ENCODE peak calls at places on chromosomes 3 and 15, in six cellular contexts. S is naive thymus-derived CD4-positive, alpha-beta T cell; R is stomach; C is A549; J is left lung; L is ascending aorta. N is an unnamed sample.

GRCh38 chr3:65971281-65972252 is 67.2 kb downstream of the MAGI1 start:
- DNase-seq in S (no peak), R (no peak), C (no peak), J (no peak), L (no peak), N (no peak)

GRCh38 chr3:121482651-121483050 is 63.1 kb downstream of the POLQ start:
- DNase-seq in S (no peak), R (no peak), C (peak), J (no peak), L (no peak), N (peak)

GRCh38 chr3:45597166-45597565 is 2.6 kb downstream of the LIMD1 start:
- DNase-seq in S (no peak), R (peak), C (no peak), J (no peak), L (no peak), N (no peak)

GRCh38 chr3:45929042-45929679 is 14.1 kb upstream of the CXCR6 start:
- DNase-seq in S (peak), R (peak), C (peak), J (no peak), L (no peak), N (peak)

GRCh38 chr15:83356516-83357399 is 72.3 kb upstream of the BNC1 start:
- DNase-seq in S (no peak), R (no peak), C (no peak), J (no peak), L (no peak), N (no peak)

GRCh38 chr3:142211034-142211433 is 14.4 kb downstream of the GK5 start:
- DNase-seq in S (no peak), R (no peak), C (no peak), J (no peak), L (no peak), N (no peak)

GRCh38 chr3:116050311-116050710 is 395.0 kb downstream of the LSAMP start:
- DNase-seq in S (no peak), R (no peak), C (no peak), J (no peak), L (no peak), N (no peak)

GRCh38 chr3:41768363-41768762 is 193.5 kb downstream of the ULK4 start:
- DNase-seq in S (no peak), R (no peak), C (no peak), J (no peak), L (no peak), N (no peak)

GRCh38 chr15:96331141-96331941 is 841 bp downstream of the NR2F2 start:
- DNase-seq in S (no peak), R (no peak), C (no peak), J (no peak), L (no peak), N (no peak)

GRCh38 chr3:74489393-74489792 is 125.1 kb downstream of the CNTN3 start:
- DNase-seq in S (no peak), R (no peak), C (no peak), J (no peak), L (no peak), N (no peak)

GRCh38 chr3:114213262-114213668 is 24.1 kb downstream of the ZNF80 start:
- DNase-seq in S (no peak), R (no peak), C (no peak), J (no peak), L (no peak), N (no peak)

GRCh38 chr15:31545257-31545656 is 218.6 kb downstream of the KLF13 start:
- DNase-seq in S (no peak), R (no peak), C (no peak), J (no peak), L (no peak), N (no peak)

GRCh38 chr15:72136170-72137051 is 18.2 kb downstream of the SENP8 start:
- DNase-seq in S (no peak), R (no peak), C (no peak), J (no peak), L (no peak), N (no peak)

GRCh38 chr3:130609166-130609574 is 92.2 kb downstream of the COL6A6 start:
- DNase-seq in S (no peak), R (no peak), C (no peak), J (no peak), L (no peak), N (no peak)

GRCh38 chr3:111729087-111729846 is 129.8 kb upstream of the PHLDB2 start:
- DNase-seq in S (no peak), R (peak), C (no peak), J (no peak), L (no peak), N (no peak)

GRCh38 chr15:38176155-38176554 is 76.5 kb upstream of the SPRED1 start:
- DNase-seq in S (no peak), R (no peak), C (no peak), J (no peak), L (no peak), N (no peak)

GRCh38 chr3:56269755-56270154 is 198.5 kb downstream of the ERC2 start:
- DNase-seq in S (no peak), R (no peak), C (no peak), J (no peak), L (no peak), N (no peak)

GRCh38 chr15:89539027-89539426 is 36.2 kb upstream of the TICRR start:
- DNase-seq in S (no peak), R (no peak), C (no peak), J (no peak), L (no peak), N (no peak)

GRCh38 chr3:172709776-172710708 is 825 bp downstream of the NCEH1 start:
- DNase-seq in S (peak), R (peak), C (no peak), J (peak), L (no peak), N (no peak)

GRCh38 chr3:184584001-184584891 is 22.7 kb downstream of the EPHB3 start:
- DNase-seq in S (no peak), R (no peak), C (no peak), J (peak), L (no peak), N (no peak)

GRCh38 chr15:44710236-44711088 is 661 bp downstream of the PATL2 start:
- DNase-seq in S (peak), R (peak), C (no peak), J (no peak), L (no peak), N (no peak)

GRCh38 chr3:31695280-31696008 is 162.7 kb downstream of the STT3B start:
- DNase-seq in S (peak), R (peak), C (no peak), J (no peak), L (no peak), N (no peak)

GRCh38 chr15:58489289-58489688 is 57.5 kb downstream of the LIPC start:
- DNase-seq in S (no peak), R (no peak), C (no peak), J (no peak), L (no peak), N (no peak)

GRCh38 chr3:24680214-24680967 is 185.7 kb upstream of the THRB start:
- DNase-seq in S (peak), R (peak), C (peak), J (peak), L (no peak), N (peak)

GRCh38 chr15:67746450-67746849 is 78.9 kb upstream of the SKOR1 start:
- DNase-seq in S (peak), R (no peak), C (no peak), J (no peak), L (no peak), N (no peak)

GRCh38 chr15:29825205-29825604 is 2.9 kb upstream of the TJP1 start:
- DNase-seq in S (peak), R (no peak), C (no peak), J (no peak), L (no peak), N (no peak)

DNA sequence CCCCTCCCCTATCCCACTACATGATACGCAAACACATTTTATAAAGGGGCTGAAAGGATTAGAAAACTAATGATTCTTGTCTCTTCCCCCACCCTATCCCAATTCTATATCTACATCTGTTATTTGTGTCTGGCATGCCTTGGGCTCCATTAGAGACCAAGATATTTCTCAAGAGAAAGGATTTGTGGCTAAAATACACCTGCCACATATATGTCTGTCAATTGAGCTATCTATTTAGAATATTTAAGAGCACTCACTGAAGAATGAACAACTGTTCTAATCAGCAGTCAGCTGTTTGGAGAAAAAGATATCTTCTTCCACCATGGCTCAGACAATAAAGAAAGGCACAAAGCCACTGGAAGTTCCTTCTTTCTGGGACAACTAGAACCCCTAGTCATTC is 61.7 kb upstream of the LRRN1 start:
- DNase-seq in S (no peak), R (no peak), C (no peak), J (no peak), L (no peak), N (no peak)
- H3K27ac ChIP-seq in S (no peak), R (no peak), C (no peak), J (no peak), L (no peak), N (no peak)

GRCh38 chr3:177135841-177136492 is 61.3 kb downstream of the TBL1XR1 start:
- DNase-seq in S (no peak), R (no peak), C (no peak), J (no peak), L (no peak), N (no peak)
- H3K27ac ChIP-seq in S (no peak), R (no peak), C (peak), J (no peak), L (no peak), N (no peak)

DNA sequence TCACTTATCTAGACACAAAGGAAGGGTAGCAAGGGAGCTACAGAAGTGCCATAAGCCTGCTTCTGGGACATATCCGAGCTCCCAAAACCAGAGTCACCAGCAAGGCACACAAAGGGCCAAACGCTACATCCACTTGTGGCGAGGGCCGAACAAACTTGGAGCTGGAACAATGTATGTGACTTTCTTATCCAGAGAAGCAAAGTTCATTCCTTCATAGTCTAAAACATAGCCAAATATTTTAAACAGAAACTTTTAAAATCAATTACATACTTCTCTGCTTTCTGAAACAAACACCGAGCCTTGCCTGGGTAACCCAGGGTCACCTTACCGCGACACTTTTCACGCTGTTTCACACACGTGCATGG is 15.9 kb downstream of the ZXDC start:
- DNase-seq in S (no peak), R (no peak), C (no peak), J (no peak), L (no peak), N (no peak)
- H3K27ac ChIP-seq in S (no peak), R (no peak), C (no peak), J (no peak), L (no peak), N (no peak)

DNA sequence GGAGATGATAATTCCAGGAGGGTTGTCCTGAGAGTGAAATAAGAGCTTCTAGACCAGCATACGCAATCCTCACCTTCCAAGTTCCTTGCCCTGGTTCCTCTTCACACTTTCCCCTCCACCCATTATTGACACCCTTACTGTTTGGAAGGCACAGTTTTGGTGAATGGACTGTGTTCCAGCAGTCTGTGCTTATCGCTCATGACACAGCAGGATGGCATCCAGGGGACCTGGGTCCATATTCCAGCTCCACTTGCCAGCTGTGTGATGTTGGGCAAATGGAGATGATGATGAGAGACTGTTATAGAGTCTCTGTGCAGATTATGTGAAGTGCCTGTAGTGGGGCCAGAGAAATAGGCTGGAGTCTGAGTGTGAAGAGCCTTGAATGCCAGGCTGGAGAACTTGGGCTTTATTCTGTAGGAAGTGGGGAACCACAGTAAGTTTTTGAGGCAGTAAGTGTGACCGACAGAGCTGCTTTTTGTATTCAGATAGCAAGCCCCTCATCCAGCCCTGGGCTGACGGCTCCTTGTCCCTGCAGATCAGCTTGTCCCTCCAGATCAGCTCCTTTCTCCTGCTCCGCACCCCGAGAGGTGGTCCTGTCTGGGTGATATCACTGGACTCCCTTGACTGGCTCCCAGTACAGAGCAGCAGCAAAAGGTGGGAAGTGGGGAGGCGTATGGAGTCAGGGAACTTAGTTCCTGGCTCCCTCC is 8.1 kb downstream of the KBTBD13 start:
- DNase-seq in S (no peak), R (no peak), C (no peak), J (no peak), L (no peak), N (no peak)
- H3K27ac ChIP-seq in S (no peak), R (no peak), C (no peak), J (no peak), L (peak), N (no peak)

GRCh38 chr15:101004986-101005747 is 86.0 kb downstream of the LRRK1 start:
- DNase-seq in S (no peak), R (no peak), C (no peak), J (no peak), L (no peak), N (no peak)
- H3K27ac ChIP-seq in S (no peak), R (no peak), C (no peak), J (no peak), L (no peak), N (peak)

GRCh38 chr3:152193673-152194267 is 75.0 kb upstream of the MBNL1 start:
- DNase-seq in S (peak), R (no peak), C (no peak), J (no peak), L (no peak), N (no peak)

GRCh38 chr3:152195206-152195605 is 73.5 kb upstream of the MBNL1 start:
- DNase-seq in S (no peak), R (no peak), C (no peak), J (no peak), L (no peak), N (no peak)

GRCh38 chr3:152192936-152193672 is 75.6 kb upstream of the MBNL1 start:
- DNase-seq in S (no peak), R (no peak), C (no peak), J (no peak), L (no peak), N (no peak)

GRCh38 chr3:152190636-152191183 is 78.0 kb upstream of the MBNL1 start:
- DNase-seq in S (no peak), R (no peak), C (no peak), J (no peak), L (no peak), N (no peak)

DNA sequence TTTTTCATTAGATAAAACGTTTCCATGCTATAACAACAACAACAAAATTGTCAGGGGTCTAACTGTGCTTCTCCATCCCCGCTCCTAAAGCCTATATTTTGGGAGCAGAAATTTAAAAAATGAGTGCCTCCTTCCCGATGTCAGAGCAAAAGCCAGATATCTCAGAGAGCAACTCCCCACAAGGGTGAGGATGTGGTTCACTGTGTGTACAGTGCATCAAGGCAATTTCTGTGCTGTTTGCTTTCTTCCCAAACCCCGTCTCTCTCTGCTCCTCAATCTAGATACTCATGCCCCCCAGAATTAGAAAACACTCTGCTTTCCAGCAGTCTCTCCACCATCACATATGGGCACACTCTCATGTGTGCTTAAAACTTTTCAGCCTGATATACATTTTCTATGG is 76.7 kb upstream of the MBNL1 start:
- DNase-seq in S (peak), R (no peak), C (no peak), J (no peak), L (no peak), N (no peak)
- H3K27ac ChIP-seq in S (peak), R (peak), C (no peak), J (no peak), L (no peak), N (no peak)

DNA sequence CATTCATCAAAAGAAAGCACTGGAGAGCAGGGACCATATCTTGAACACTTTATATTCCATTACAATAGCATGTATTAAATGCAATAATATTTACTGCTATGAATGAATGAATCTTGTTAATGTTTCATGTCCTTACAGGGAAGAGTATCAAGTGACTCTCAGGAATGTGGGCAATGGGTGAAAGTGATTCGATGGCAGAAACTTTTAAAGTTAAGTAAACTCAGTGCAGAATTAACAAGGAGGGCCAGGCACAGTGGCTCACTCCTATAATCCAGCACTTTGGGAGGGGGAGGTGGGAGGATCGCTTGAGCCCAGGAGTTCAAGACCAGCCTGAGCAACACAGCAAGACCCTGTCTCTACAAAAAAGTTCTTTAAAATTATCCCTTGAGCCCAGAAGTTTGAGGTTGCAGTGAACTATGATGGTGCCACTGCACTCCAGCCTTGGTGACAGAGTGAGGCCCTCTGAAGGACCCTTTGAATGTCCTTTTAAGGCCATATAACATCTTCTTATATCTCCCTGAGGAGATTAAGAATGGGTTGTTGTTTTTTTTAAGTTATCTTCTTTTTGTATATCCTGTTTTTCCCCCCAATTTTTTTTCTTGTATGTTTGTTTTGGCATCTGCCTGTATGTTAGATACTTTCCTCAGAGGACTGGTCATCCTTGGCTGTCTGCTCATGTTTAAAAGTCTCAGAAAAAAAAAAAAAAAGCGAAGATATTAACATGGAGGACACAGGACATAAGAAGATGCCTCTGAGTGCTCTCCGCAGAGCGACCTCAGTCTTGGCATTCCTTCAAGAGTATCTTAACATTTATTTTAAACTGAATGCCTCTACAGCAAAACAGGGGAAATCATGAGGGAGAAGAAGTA is 9.6 kb upstream of the FSIP1 start:
- DNase-seq in S (no peak), R (no peak), C (no peak), J (no peak), L (no peak), N (no peak)
- H3K27ac ChIP-seq in S (no peak), R (peak), C (no peak), J (no peak), L (no peak), N (no peak)

DNA sequence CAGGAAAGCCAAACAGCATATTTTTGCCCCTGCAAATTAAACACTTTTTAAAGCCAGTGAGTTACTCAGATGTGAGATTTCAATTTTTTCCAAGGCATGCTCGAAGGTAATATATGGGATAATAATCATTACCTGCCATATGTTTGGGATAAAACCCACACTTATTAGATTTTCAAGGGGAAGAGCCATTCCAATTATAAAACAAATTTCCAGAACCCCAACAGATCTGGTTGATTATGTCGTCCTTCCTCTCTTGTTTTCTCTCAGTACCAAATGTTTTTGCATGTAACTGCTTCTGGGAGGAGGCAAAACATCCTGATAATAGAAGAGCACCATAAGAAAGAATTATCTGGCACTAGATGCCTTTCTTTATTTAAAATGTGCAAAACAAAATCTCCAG is 115.1 kb downstream of the AKAP13 start:
- DNase-seq in S (no peak), R (no peak), C (no peak), J (no peak), L (no peak), N (no peak)
- H3K27ac ChIP-seq in S (no peak), R (no peak), C (no peak), J (no peak), L (no peak), N (no peak)

GRCh38 chr3:99670556-99670950 is 32.2 kb downstream of the COL8A1 start:
- DNase-seq in S (no peak), R (no peak), C (no peak), J (no peak), L (no peak), N (no peak)

GRCh38 chr3:99666201-99666600 is 27.8 kb downstream of the COL8A1 start:
- DNase-seq in S (no peak), R (no peak), C (no peak), J (no peak), L (no peak), N (no peak)

GRCh38 chr3:99674086-99674789 is 35.8 kb downstream of the COL8A1 start:
- DNase-seq in S (no peak), R (no peak), C (no peak), J (no peak), L (no peak), N (no peak)

GRCh38 chr3:99668044-99668443 is 29.6 kb downstream of the COL8A1 start:
- DNase-seq in S (no peak), R (no peak), C (no peak), J (no peak), L (no peak), N (no peak)

GRCh38 chr3:99669879-99670555 is 31.6 kb downstream of the COL8A1 start:
- DNase-seq in S (no peak), R (no peak), C (no peak), J (no peak), L (no peak), N (no peak)
- H3K27ac ChIP-seq in S (no peak), R (no peak), C (no peak), J (no peak), L (peak), N (no peak)

GRCh38 chr15:80152180-80152895 is 461 bp upstream of the FAH start:
- DNase-seq in S (peak), R (peak), C (peak), J (peak), L (peak), N (no peak)
- H3K27ac ChIP-seq in S (peak), R (peak), C (peak), J (peak), L (peak), N (peak)